ENCODE peak calls at places on chromosomes 7 and 10, in six cellular contexts. G is CD8-positive, alpha-beta memory T cell; Y is A549; C is mammary epithelial cell; F is adrenal gland; W is fibroblast of the aortic adventitia. K is an unnamed sample.

GRCh38 chr7:28408974-28409715 is 3.2 kb upstream of the CREB5 start:
- DNase-seq in Y (peak), W (peak), F (peak), C (peak), G (no peak), K (peak)

GRCh38 chr10:26448706-26449435 is 10.7 kb downstream of the APBB1IP start:
- DNase-seq in W (no peak), C (no peak), Y (no peak), G (peak), F (no peak), K (no peak)

GRCh38 chr10:11058965-11059364 is 41.3 kb downstream of the CELF2 start:
- DNase-seq in Y (no peak), G (no peak), W (peak), F (no peak), C (no peak), K (peak)

GRCh38 chr7:158292948-158293347 is 294.7 kb downstream of the PTPRN2 start:
- DNase-seq in F (no peak), C (no peak), G (no peak), W (no peak), Y (no peak), K (no peak)

GRCh38 chr7:47516386-47516785 is 65.5 kb downstream of the TNS3 start:
- DNase-seq in G (no peak), W (no peak), C (no peak), Y (no peak), F (no peak), K (no peak)

GRCh38 chr7:92916751-92917369 is 80.5 kb upstream of the CDK6 start:
- DNase-seq in W (peak), Y (peak), G (no peak), F (peak), C (peak), K (peak)

GRCh38 chr10:47247190-47248059 is 52.6 kb upstream of the GDF10 start:
- DNase-seq in W (peak), G (no peak), C (no peak), Y (no peak), F (no peak), K (no peak)

GRCh38 chr10:87837445-87837844 is 19.4 kb upstream of the ATAD1 start:
- DNase-seq in G (no peak), C (no peak), F (no peak), W (no peak), Y (no peak), K (no peak)

GRCh38 chr7:157458254-157458633 is 121.4 kb downstream of the DNAJB6 start:
- DNase-seq in F (no peak), Y (no peak), W (no peak), C (no peak), G (no peak), K (no peak)

GRCh38 chr7:108824840-108825540 is 255.3 kb downstream of the DNAJB9 start:
- DNase-seq in F (no peak), W (peak), Y (peak), C (peak), G (no peak), K (peak)

GRCh38 chr7:30974605-30975256 is 11.0 kb downstream of the GHRHR start:
- DNase-seq in G (no peak), Y (peak), C (peak), W (peak), F (peak), K (peak)

GRCh38 chr7:81492240-81492639 is 277.6 kb downstream of the HGF start:
- DNase-seq in F (no peak), Y (no peak), G (no peak), C (no peak), W (no peak), K (no peak)
- H3K4me3 ChIP-seq in F (no peak), Y (no peak), G (no peak), C (no peak), W (no peak), K (no peak)

GRCh38 chr7:43669286-43670081 is 59.8 kb downstream of the COA1 start:
- DNase-seq in Y (peak), W (no peak), G (peak), F (no peak), C (no peak), K (peak)
- H3K4me3 ChIP-seq in Y (no peak), W (no peak), G (no peak), F (no peak), C (no peak), K (no peak)

DNA sequence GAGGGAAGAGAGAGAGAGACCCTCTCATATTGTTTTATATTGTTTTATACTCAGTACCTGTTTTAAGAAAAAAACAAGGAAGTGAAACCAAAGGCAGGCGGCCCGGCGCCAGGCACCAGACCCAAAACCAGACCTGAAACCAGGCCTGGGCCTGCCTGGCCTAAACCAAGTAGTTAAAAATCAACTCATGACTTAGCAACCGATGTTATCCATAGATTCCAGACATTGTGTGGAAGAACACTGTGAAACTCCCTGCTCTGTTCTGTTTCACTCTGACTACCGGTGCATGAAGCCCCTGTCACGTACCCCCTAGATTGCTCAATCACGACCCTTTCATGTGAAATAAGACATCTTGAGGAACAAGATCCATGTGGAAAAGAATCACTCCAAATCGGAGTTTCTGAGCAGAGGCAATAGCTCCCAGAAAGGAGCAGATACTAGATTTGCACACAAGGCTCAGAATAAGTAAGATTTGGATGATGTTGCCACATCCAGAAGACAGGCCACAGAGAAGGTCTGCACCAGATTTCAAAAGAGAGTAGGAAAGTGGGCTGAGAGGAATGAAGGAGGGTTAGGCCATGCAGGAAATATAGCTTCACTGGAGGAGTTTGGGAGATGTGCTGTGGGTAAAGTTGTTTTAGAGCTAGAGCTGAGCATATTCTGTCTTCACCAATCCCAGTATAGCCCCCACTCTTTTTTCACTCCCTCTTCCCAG is 8.7 kb upstream of the ZNF248 start:
- DNase-seq in G (no peak), F (no peak), W (no peak), Y (no peak), C (no peak), K (no peak)
- H3K4me3 ChIP-seq in G (no peak), F (no peak), W (no peak), Y (no peak), C (no peak), K (no peak)

GRCh38 chr7:135930565-135931423 is 46.4 kb downstream of the MTPN start:
- DNase-seq in W (peak), C (no peak), F (no peak), G (no peak), Y (peak), K (peak)

GRCh38 chr7:135929249-135929648 is 47.9 kb downstream of the MTPN start:
- DNase-seq in W (no peak), G (no peak), F (no peak), C (no peak), Y (no peak), K (no peak)

GRCh38 chr7:135928136-135928535 is 49.0 kb downstream of the MTPN start:
- DNase-seq in F (no peak), Y (no peak), G (no peak), C (no peak), W (no peak), K (no peak)

GRCh38 chr7:135933509-135934188 is 43.5 kb downstream of the MTPN start:
- DNase-seq in C (no peak), W (no peak), G (no peak), Y (no peak), F (no peak), K (no peak)

DNA sequence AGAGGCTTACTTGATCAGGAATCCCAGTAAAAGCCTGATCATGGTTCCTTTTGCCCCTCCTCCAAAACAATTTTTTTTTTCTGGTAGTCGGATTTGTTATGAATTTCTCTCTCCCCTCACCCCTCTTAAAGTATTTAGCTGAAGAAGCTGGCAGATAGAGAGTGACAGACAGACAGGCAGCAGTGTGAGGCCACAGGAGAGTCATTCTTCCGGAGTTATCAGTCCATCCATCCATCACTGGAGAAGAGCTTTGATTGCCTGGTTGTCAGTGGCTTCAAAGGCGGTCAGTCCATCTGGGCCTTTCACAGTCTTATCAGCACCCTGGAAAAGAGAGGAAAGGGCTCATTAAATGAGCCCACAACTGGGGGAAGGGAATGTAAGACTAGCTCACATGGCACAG is 47.5 kb downstream of the MTPN start:
- DNase-seq in F (no peak), G (no peak), Y (no peak), C (no peak), W (no peak), K (no peak)
- H3K4me3 ChIP-seq in F (no peak), G (no peak), Y (no peak), C (no peak), W (no peak), K (no peak)

GRCh38 chr10:124450010-124450782 is at the start of gene NKX1-2:
- DNase-seq in C (peak), Y (no peak), F (no peak), G (no peak), W (no peak), K (no peak)

GRCh38 chr10:124446830-124447740 is 2.8 kb downstream of the NKX1-2 start:
- DNase-seq in W (no peak), Y (no peak), F (no peak), G (no peak), C (no peak), K (no peak)

GRCh38 chr10:124449170-124450009 is 445 bp downstream of the NKX1-2 start:
- DNase-seq in C (peak), Y (no peak), W (no peak), F (no peak), G (no peak), K (no peak)

GRCh38 chr10:124448696-124449169 is 1.1 kb downstream of the NKX1-2 start:
- DNase-seq in G (no peak), W (no peak), F (no peak), C (no peak), Y (no peak), K (no peak)

GRCh38 chr10:124447741-124448466 is 1.9 kb downstream of the NKX1-2 start:
- DNase-seq in C (no peak), G (no peak), W (no peak), F (no peak), Y (no peak), K (no peak)
- H3K4me3 ChIP-seq in C (no peak), G (no peak), W (no peak), F (no peak), Y (no peak), K (no peak)

DNA sequence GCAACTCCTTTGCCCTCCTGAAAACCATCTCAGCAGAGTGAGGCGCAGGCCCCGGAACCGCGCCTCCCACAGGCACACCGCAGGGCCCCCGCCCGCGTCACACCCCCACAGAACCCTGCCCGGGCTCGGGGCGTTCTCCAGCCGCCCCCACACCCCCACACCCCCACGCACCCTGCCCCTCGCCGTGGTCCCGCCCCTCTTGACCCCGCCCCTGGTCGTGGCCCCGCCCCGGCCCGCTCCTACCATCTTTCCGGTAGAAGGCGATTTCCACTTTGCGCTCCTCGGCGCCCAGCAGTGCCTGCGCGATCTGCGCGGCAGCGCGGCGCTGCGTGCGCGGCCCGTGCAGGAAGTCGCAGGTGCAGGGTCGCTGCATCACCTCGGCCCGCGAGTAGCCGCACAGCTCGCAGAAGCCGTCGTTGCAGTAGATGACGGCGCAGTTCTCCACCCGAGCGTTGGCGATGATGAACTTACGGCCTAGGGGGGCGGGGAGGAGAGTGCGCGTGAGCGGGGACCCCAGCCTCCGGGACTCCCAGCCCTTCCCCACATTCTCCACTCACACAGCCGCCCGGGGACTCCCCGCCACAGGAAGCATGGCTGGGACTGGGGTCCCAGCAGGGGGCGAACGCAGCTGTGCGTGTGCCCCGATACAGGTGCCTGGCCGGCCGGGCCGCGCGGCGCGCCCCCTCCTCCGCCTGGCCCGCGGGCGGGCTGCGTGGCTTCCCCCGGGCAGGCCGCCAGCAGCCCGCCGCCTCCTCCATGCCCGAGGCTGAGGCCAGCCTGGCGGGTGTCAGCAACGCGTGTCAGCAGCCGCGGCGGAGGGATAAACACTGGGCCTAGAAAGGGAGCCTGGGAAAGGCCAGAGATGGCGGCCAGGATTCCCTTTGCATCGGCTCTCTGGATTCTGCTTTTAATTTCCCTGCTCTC is 3.4 kb downstream of the KCNH2 start:
- DNase-seq in W (no peak), G (peak), F (peak), Y (peak), C (no peak), K (no peak)
- H3K4me3 ChIP-seq in W (peak), G (peak), F (no peak), Y (peak), C (peak), K (no peak)

DNA sequence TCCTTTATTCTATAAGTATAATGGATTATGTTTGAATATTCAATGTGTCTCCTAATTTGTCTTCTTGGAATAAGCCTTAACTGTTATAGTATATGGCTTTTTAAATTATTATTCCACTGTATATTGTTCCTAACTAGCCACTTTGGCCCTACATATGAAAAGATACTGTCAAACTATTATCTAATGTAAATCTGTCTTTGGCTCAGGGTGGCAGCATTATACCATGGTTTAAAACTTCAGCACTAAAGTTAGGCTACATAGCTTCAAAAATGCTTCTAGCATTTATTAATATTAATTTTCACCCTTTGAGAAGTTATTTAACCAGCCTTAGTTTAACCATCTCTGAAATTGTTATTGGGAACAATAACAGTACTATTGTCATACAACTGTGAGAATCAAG is 543.1 kb upstream of the MBL2 start:
- DNase-seq in W (peak), Y (no peak), G (no peak), C (peak), F (no peak), K (peak)
- H3K4me3 ChIP-seq in W (no peak), Y (no peak), G (no peak), C (no peak), F (no peak), K (no peak)

DNA sequence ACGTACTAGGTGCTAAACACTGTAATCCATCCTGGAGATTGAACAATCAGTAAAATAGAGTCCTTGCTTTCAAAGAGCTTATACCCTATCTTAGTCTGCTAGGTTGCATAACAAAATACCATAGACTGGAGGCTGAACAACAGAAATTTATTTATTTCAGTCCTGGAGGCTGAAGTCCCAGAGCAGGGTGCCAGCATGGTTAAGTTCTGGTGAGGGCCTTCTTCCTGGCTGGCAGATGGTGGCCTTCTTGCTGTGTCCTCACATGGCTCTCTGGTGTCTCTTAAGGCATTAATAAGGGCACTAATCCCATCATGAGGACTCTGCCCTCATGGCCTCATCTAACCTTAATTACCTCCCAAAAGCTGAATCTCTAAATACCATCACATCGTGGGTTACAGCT is 43.1 kb upstream of the ICA1 start:
- DNase-seq in C (no peak), G (no peak), W (no peak), F (no peak), Y (no peak), K (no peak)
- H3K4me3 ChIP-seq in C (no peak), G (no peak), W (no peak), F (no peak), Y (no peak), K (no peak)

DNA sequence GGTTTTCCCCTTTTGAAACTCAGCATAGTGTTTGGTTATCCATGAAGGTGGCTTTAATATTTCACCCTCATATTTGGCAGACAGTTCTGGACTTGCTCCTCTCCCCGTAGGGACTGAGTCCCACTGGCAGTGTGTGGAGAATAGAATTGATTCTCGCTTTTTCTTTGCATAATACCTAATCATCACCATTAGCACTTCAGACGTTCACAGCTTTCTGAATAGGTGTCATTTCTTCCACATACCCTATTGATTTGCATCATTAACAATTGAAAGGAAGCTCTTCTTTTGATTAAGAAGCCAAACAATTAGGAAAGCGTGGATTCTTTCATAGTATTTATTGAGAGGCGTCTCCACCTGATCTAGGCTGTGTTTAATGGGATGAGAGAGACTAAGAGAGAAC is 250.1 kb upstream of the C7orf33 start:
- DNase-seq in W (no peak), Y (no peak), G (no peak), C (no peak), F (no peak), K (no peak)
- H3K4me3 ChIP-seq in W (no peak), Y (no peak), G (no peak), C (no peak), F (no peak), K (no peak)

DNA sequence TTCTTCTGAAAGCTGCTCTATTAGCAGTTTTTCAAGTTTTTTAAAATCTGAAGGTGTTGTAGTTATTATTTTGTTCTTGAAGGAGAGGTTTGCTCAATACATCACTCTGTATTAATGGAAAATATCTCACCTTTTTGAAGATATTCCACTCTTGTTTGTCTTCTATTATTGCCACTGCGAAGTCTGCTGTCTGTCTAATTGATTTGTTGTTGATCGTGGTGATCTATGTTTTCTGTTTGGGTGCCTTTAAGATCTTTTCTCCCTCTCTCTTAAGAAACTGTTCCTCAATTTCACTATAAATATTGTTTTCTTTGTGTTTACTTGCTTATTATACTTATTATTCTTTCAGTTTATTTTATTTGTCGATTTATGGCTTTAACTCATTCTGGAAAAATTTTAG is 64.9 kb upstream of the FZD8 start:
- DNase-seq in G (no peak), W (no peak), Y (no peak), C (no peak), F (no peak), K (no peak)
- H3K4me3 ChIP-seq in G (no peak), W (no peak), Y (no peak), C (no peak), F (no peak), K (no peak)